ENCODE peak calls at places on chromosomes 5 and 9, in six cellular contexts. W is prostate gland, I is pancreas, F is IMR-90, B is heart left ventricle, E is A549. R is an unnamed sample. For H3K9me3, the result is how much of the 10 kb centered on the place peaks cover.

GRCh38 chr9:131117762-131118145 is 7.6 kb upstream of the NUP214 start:
- DNase-seq in W (no peak), I (no peak), F (no peak), B (no peak), E (no peak), R (no peak)

GRCh38 chr9:30915451-30915850 is 1469.0 kb upstream of the ACO1 start:
- DNase-seq in W (no peak), I (no peak), F (no peak), B (no peak), E (no peak), R (no peak)

GRCh38 chr5:161676109-161676508 is 9.4 kb upstream of the GABRA6 start:
- DNase-seq in W (no peak), I (no peak), F (no peak), B (no peak), E (peak), R (no peak)

GRCh38 chr9:91483189-91483691 is 59.6 kb upstream of the NFIL3 start:
- DNase-seq in W (no peak), I (no peak), F (peak), B (peak), E (no peak), R (no peak)

GRCh38 chr9:121674952-121675351 is 23.5 kb downstream of the DAB2IP start:
- DNase-seq in W (no peak), I (no peak), F (peak), B (no peak), E (no peak), R (no peak)

GRCh38 chr9:87562530-87562929 is 64.9 kb downstream of the DAPK1 start:
- DNase-seq in W (no peak), I (no peak), F (no peak), B (no peak), E (no peak), R (no peak)

GRCh38 chr5:160289721-160290120 is 22.6 kb downstream of the CCNJL start:
- DNase-seq in W (no peak), I (no peak), F (no peak), B (no peak), E (no peak), R (no peak)

GRCh38 chr9:96342553-96343245 is 40.7 kb upstream of the HSD17B3 start:
- DNase-seq in W (no peak), I (no peak), F (no peak), B (no peak), E (no peak), R (no peak)

GRCh38 chr9:120490888-120491595 is 88.9 kb downstream of the CDK5RAP2 start:
- DNase-seq in W (no peak), I (no peak), F (no peak), B (no peak), E (no peak), R (no peak)

GRCh38 chr9:70015099-70015498 is 28.5 kb upstream of the MAMDC2 start:
- DNase-seq in W (no peak), I (no peak), F (no peak), B (no peak), E (no peak), R (no peak)

GRCh38 chr5:39521098-39521860 is 96.5 kb upstream of the DAB2 start:
- DNase-seq in W (no peak), I (no peak), F (no peak), B (no peak), E (no peak), R (no peak)

GRCh38 chr5:33362915-33363314 is 77.8 kb upstream of the TARS1 start:
- DNase-seq in W (no peak), I (no peak), F (peak), B (no peak), E (no peak), R (no peak)

GRCh38 chr9:126483468-126484056 is 130.2 kb upstream of the LMX1B start:
- DNase-seq in W (no peak), I (no peak), F (no peak), B (no peak), E (no peak), R (no peak)

GRCh38 chr5:15752886-15753285 is 252.9 kb downstream of the FBXL7 start:
- DNase-seq in W (no peak), I (no peak), F (peak), B (peak), E (no peak), R (no peak)

GRCh38 chr9:78858266-78858665 is 561.3 kb downstream of the PSAT1 start:
- DNase-seq in W (no peak), I (no peak), F (peak), B (no peak), E (no peak), R (no peak)

GRCh38 chr9:32486839-32487562 is 39.0 kb downstream of the RIGI start:
- DNase-seq in W (no peak), I (no peak), F (peak), B (no peak), E (no peak), R (no peak)

GRCh38 chr9:76591256-76591950 is 132.4 kb downstream of the GCNT1 start:
- DNase-seq in W (no peak), I (no peak), F (peak), B (no peak), E (no peak), R (no peak)

GRCh38 chr5:73066466-73066865 is 53.9 kb upstream of the TMEM171 start:
- DNase-seq in W (no peak), I (no peak), F (peak), B (no peak), E (no peak), R (no peak)

GRCh38 chr5:89053547-89053946 is 170.6 kb upstream of the MEF2C start:
- DNase-seq in W (no peak), I (no peak), F (no peak), B (no peak), E (no peak), R (no peak)

GRCh38 chr5:169168288-169168687 is 132.7 kb downstream of the SLIT3 start:
- DNase-seq in W (no peak), I (no peak), F (no peak), B (no peak), E (no peak), R (no peak)

GRCh38 chr9:31807574-31808256 is 576.7 kb upstream of the ACO1 start:
- DNase-seq in W (no peak), I (no peak), F (no peak), B (no peak), E (peak), R (no peak)

GRCh38 chr9:129933215-129933614 is 98.0 kb downstream of the USP20 start:
- DNase-seq in W (no peak), I (no peak), F (no peak), B (no peak), E (no peak), R (no peak)

GRCh38 chr9:94232428-94232827 is 26.7 kb upstream of the ZNF169 start:
- DNase-seq in W (no peak), I (no peak), F (no peak), B (no peak), E (no peak), R (no peak)

GRCh38 chr5:6455571-6456200 is 7.0 kb downstream of the UBE2QL1 start:
- DNase-seq in W (no peak), I (no peak), F (no peak), B (no peak), E (no peak), R (no peak)

GRCh38 chr5:10202089-10202753 is 47.5 kb downstream of the ATPSCKMT start:
- DNase-seq in W (no peak), I (no peak), F (no peak), B (no peak), E (no peak), R (no peak)

GRCh38 chr5:152309926-152310450 is 95.1 kb downstream of the NMUR2 start:
- DNase-seq in W (no peak), I (no peak), F (no peak), B (no peak), E (no peak), R (no peak)

GRCh38 chr5:16726538-16726946 is 109.7 kb upstream of the RETREG1 start:
- DNase-seq in W (no peak), I (no peak), F (peak), B (no peak), E (no peak), R (no peak)

GRCh38 chr5:58455966-58456365 is 3.9 kb downstream of the PLK2 start:
- DNase-seq in W (no peak), I (no peak), F (no peak), B (peak), E (no peak), R (no peak)

GRCh38 chr9:108696156-108696555 is 159.6 kb downstream of the ACTL7B start:
- DNase-seq in W (no peak), I (no peak), F (no peak), B (no peak), E (no peak), R (no peak)

GRCh38 chr5:67617051-67617450 is 420.5 kb upstream of the CD180 start:
- DNase-seq in W (no peak), I (no peak), F (no peak), B (no peak), E (no peak), R (no peak)

GRCh38 chr5:80976985-80977384 is 16.8 kb downstream of the RASGRF2 start:
- DNase-seq in W (no peak), I (no peak), F (no peak), B (no peak), E (no peak), R (no peak)

GRCh38 chr9:35051069-35051967 is 21.1 kb downstream of the VCP start:
- DNase-seq in W (peak), I (peak), F (peak), B (peak), E (peak), R (peak)

DNA sequence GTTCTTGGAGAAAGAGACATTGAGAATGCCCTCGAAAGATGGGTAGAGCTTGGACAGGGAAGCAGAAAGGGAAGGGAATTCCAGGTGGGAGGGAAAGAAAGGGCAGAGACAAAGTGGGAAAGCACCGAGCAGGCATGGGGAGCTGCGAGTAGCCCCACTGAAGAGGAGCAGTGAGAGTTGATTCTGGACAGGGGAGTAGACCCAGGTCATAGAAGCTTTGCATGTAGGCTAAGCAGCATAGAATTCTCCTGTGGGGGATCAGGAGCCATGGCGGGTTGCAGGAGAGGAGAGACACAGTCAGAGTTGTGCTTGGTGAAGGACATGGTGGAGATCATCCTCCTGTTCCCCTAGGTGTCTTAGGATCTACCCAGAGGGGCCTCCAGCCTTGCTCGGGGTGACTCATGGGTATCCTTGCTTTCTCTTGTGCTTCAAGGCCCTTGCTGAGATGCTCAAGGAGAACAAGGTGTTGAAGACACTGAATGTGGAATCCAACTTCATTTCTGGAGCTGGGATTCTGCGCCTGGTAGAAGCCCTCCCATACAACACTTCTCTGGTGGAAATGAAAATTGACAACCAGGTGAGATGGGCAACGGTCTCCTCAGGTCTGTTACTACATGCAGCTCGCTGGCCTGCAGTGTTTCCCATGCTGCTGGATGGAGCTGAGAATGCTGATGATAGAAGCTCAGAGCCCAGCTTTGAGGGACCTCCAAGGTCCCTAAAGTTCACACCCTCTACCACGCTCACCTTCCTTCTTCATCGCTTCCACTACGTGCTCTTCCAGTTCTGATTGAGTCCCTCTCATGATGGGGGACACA is 64.5 kb downstream of the TSTD2 start:
- DNase-seq in W (no peak), I (peak), F (no peak), B (no peak), E (no peak), R (no peak)
- H3K27ac ChIP-seq in W (peak), I (no peak), F (no peak), B (no peak), E (no peak), R (no peak)

GRCh38 chr5:158205992-158206391 is 347.0 kb upstream of the CLINT1 start:
- DNase-seq in W (no peak), I (no peak), F (no peak), B (no peak), E (no peak), R (no peak)
- H3K9me3 ChIP-seq in W (under half), I (under half), F (under half), B (under half), E (under half), R (under half)

DNA sequence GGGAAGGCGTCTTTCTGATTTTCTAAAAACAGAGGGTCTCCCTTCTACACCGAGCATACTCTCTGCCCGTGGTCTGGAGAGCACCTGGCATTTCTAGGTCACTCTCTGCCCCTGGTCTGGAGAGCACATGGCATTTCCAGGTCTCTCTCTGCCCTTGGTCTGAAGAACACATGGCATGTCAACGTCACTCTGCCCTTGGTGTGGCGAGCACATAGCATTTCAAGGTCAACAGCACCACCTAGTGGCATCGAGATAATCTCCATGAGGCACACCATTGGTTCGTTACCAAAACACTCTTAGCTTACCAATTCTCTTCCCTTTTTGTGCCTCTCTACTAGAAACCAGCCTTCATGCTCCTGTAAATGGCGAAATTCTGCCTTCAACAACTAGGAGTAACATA is 616.5 kb upstream of the NUDT12 start:
- DNase-seq in W (no peak), I (peak), F (peak), B (no peak), E (peak), R (no peak)
- TF ChIP-seq CTCF in W (peak), I (no peak), F (peak), B (peak), E (peak), R (no peak)

DNA sequence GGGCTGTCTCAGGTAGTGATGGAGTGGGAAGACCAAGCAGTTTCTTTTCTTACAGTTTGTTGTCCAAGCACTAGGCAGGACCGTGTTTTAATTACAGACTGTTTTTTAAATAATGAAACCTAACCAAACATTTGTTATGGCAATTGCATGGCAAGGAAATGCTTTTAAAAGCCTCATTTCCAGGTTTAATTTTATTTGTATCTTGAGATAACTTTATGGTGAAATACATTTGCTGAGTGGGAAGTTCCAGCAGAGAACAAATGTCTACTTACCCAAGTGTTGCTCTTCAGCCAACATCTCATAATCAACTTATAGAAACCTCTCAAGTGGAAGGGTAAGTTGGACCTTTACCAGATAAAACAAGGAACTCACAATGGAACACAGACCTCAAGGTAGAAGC is 11.8 kb upstream of the LHFPL2 start:
- DNase-seq in W (no peak), I (no peak), F (no peak), B (no peak), E (no peak), R (no peak)
- H3K27ac ChIP-seq in W (no peak), I (no peak), F (no peak), B (no peak), E (peak), R (no peak)

DNA sequence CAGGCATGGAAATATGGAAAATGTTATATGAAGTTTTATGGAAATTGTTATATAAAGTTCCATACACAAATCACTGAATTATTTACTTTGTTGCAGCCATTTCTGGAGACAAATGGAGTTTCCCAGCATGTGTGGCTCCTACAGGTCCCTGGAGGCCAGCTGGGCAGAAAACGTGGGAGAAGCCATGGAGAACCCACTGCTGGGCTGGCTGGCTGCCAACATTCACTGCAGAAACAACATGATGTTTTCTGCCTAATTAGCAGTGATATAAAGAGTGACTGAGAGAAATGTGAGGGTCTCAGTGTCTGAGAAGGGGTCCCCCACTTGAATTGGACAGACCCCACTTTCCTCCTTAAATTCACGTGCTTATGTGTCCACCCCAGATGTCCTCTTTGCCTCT is 208.8 kb upstream of the IRX2 start:
- DNase-seq in W (no peak), I (no peak), F (no peak), B (no peak), E (no peak), R (no peak)
- H3K9me3 ChIP-seq in W (under half), I (under half), F (under half), B (under half), E (under half), R (under half)

GRCh38 chr9:950139-950538 is 26.3 kb upstream of the DMRT3 start:
- DNase-seq in W (no peak), I (no peak), F (no peak), B (no peak), E (no peak), R (no peak)
- TF ChIP-seq CTCF in W (no peak), I (no peak), F (no peak), B (no peak), E (no peak), R (no peak)

GRCh38 chr9:133804199-133804598 is 66.0 kb upstream of the SARDH start:
- DNase-seq in W (no peak), I (no peak), F (no peak), B (no peak), E (no peak), R (no peak)

GRCh38 chr9:133802256-133802655 is 64.1 kb upstream of the SARDH start:
- DNase-seq in W (no peak), I (no peak), F (no peak), B (no peak), E (no peak), R (no peak)

GRCh38 chr9:133803028-133803585 is 65.0 kb upstream of the SARDH start:
- DNase-seq in W (no peak), I (no peak), F (peak), B (no peak), E (no peak), R (no peak)

GRCh38 chr9:133801739-133802138 is 63.6 kb upstream of the SARDH start:
- DNase-seq in W (no peak), I (no peak), F (no peak), B (no peak), E (no peak), R (no peak)

DNA sequence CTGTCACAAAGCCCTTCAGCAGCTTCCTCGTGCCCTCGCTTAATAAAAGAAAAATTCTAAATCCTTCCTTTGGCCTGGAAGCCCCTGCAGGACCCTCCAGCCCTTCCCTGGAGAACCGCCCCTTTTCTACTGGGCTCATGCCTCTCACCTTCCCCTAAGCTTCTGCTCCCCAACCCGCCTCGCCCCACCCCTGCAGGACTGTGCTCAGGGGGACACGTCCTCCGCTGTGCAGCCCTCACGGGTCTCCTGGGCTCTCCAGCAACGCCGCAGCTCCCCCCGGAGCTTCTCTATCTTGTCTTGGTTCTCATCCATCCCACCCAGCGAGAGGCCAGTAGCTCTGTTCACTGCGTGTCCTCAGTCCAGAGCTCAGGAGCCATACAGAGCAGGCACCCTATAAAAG is 65.6 kb upstream of the SARDH start:
- DNase-seq in W (no peak), I (no peak), F (no peak), B (no peak), E (no peak), R (no peak)
- H3K27ac ChIP-seq in W (no peak), I (no peak), F (no peak), B (no peak), E (no peak), R (no peak)

GRCh38 chr5:178778919-178779318 is 48.5 kb upstream of the ZNF354A start:
- DNase-seq in W (no peak), I (no peak), F (no peak), B (no peak), E (no peak), R (no peak)
- H3K9me3 ChIP-seq in W (under half), I (under half), F (under half), B (under half), E (under half), R (under half)

GRCh38 chr5:136805466-136805865 is 440.1 kb upstream of the TRPC7 start:
- DNase-seq in W (no peak), I (no peak), F (no peak), B (no peak), E (no peak), R (no peak)
- TF ChIP-seq CTCF in W (peak), I (no peak), F (no peak), B (no peak), E (no peak), R (no peak)